ENCODE peak calls at places on chromosomes 3 and 15, in ten cellular contexts. One of them, this sample, is unnamed.

GRCh38 chr3:128804017-128804816 is 75.2 kb upstream of the ACAD9 start:
- DNase-seq in A549: no peak
- DNase-seq in kidney: no peak
- DNase-seq in GM23248: peak
- DNase-seq in neural progenitor cell: no peak
- DNase-seq in WERI-Rb-1: no peak
- DNase-seq in psoas muscle: no peak
- DNase-seq in breast epithelium: no peak
- DNase-seq in endodermal cell: no peak
- DNase-seq in ovary: no peak
- DNase-seq in this sample: peak

GRCh38 chr3:33377931-33378330 is 62.3 kb downstream of the UBP1 start:
- DNase-seq in A549: peak
- DNase-seq in kidney: no peak
- DNase-seq in GM23248: peak
- DNase-seq in neural progenitor cell: no peak
- DNase-seq in WERI-Rb-1: no peak
- DNase-seq in psoas muscle: no peak
- DNase-seq in breast epithelium: no peak
- DNase-seq in endodermal cell: no peak
- DNase-seq in ovary: no peak
- DNase-seq in this sample: no peak

GRCh38 chr15:98358971-98359370 is 289.4 kb upstream of the IGF1R start:
- DNase-seq in A549: no peak
- DNase-seq in kidney: no peak
- DNase-seq in GM23248: no peak
- DNase-seq in neural progenitor cell: no peak
- DNase-seq in WERI-Rb-1: no peak
- DNase-seq in psoas muscle: no peak
- DNase-seq in breast epithelium: no peak
- DNase-seq in endodermal cell: no peak
- DNase-seq in ovary: no peak
- DNase-seq in this sample: no peak

GRCh38 chr3:14223595-14223994 is 45.0 kb downstream of the LSM3 start:
- DNase-seq in A549: no peak
- DNase-seq in kidney: no peak
- DNase-seq in GM23248: no peak
- DNase-seq in neural progenitor cell: no peak
- DNase-seq in WERI-Rb-1: no peak
- DNase-seq in psoas muscle: no peak
- DNase-seq in breast epithelium: no peak
- DNase-seq in endodermal cell: peak
- DNase-seq in ovary: no peak
- DNase-seq in this sample: no peak

GRCh38 chr3:99825239-99825638 is 7.6 kb downstream of the CMSS1 start:
- DNase-seq in A549: no peak
- DNase-seq in kidney: no peak
- DNase-seq in GM23248: peak
- DNase-seq in neural progenitor cell: no peak
- DNase-seq in WERI-Rb-1: no peak
- DNase-seq in psoas muscle: no peak
- DNase-seq in breast epithelium: no peak
- DNase-seq in endodermal cell: no peak
- DNase-seq in ovary: no peak
- DNase-seq in this sample: no peak

GRCh38 chr3:171801738-171802600 is 8.3 kb downstream of the PLD1 start:
- DNase-seq in A549: peak
- DNase-seq in kidney: no peak
- DNase-seq in GM23248: peak
- DNase-seq in neural progenitor cell: no peak
- DNase-seq in WERI-Rb-1: no peak
- DNase-seq in psoas muscle: no peak
- DNase-seq in breast epithelium: no peak
- DNase-seq in endodermal cell: no peak
- DNase-seq in ovary: no peak
- DNase-seq in this sample: no peak

GRCh38 chr15:71302861-71303410 is 187.7 kb downstream of the THSD4 start:
- DNase-seq in A549: no peak
- DNase-seq in kidney: no peak
- DNase-seq in GM23248: peak
- DNase-seq in neural progenitor cell: no peak
- DNase-seq in WERI-Rb-1: no peak
- DNase-seq in psoas muscle: no peak
- DNase-seq in breast epithelium: no peak
- DNase-seq in endodermal cell: no peak
- DNase-seq in ovary: no peak
- DNase-seq in this sample: no peak

GRCh38 chr3:5428607-5429516 is 241.4 kb downstream of the EDEM1 start:
- DNase-seq in A549: no peak
- DNase-seq in kidney: no peak
- DNase-seq in GM23248: no peak
- DNase-seq in neural progenitor cell: no peak
- DNase-seq in WERI-Rb-1: no peak
- DNase-seq in psoas muscle: no peak
- DNase-seq in breast epithelium: no peak
- DNase-seq in endodermal cell: no peak
- DNase-seq in ovary: no peak
- DNase-seq in this sample: no peak

GRCh38 chr3:127172670-127173515 is 20.0 kb upstream of the PRR23E start:
- DNase-seq in A549: no peak
- DNase-seq in kidney: peak
- DNase-seq in GM23248: peak
- DNase-seq in neural progenitor cell: no peak
- DNase-seq in WERI-Rb-1: peak
- DNase-seq in psoas muscle: no peak
- DNase-seq in breast epithelium: no peak
- DNase-seq in endodermal cell: peak
- DNase-seq in ovary: no peak
- DNase-seq in this sample: no peak

GRCh38 chr15:68228143-68228970 is 1.2 kb downstream of the CLN6 start:
- DNase-seq in A549: peak
- DNase-seq in kidney: peak
- DNase-seq in GM23248: no peak
- DNase-seq in neural progenitor cell: no peak
- DNase-seq in WERI-Rb-1: no peak
- DNase-seq in psoas muscle: peak
- DNase-seq in breast epithelium: no peak
- DNase-seq in endodermal cell: peak
- DNase-seq in ovary: no peak
- DNase-seq in this sample: no peak

GRCh38 chr3:12442654-12443501 is 41.4 kb upstream of the TSEN2 start:
- DNase-seq in A549: no peak
- DNase-seq in kidney: no peak
- DNase-seq in GM23248: no peak
- DNase-seq in neural progenitor cell: no peak
- DNase-seq in WERI-Rb-1: no peak
- DNase-seq in psoas muscle: no peak
- DNase-seq in breast epithelium: no peak
- DNase-seq in endodermal cell: no peak
- DNase-seq in ovary: no peak
- DNase-seq in this sample: no peak

GRCh38 chr3:54889731-54890130 is 38.1 kb downstream of the LRTM1 start:
- DNase-seq in A549: no peak
- DNase-seq in kidney: no peak
- DNase-seq in GM23248: no peak
- DNase-seq in neural progenitor cell: no peak
- DNase-seq in WERI-Rb-1: no peak
- DNase-seq in psoas muscle: no peak
- DNase-seq in breast epithelium: no peak
- DNase-seq in endodermal cell: no peak
- DNase-seq in ovary: no peak
- DNase-seq in this sample: no peak

GRCh38 chr3:195896361-195897080 is 11.8 kb downstream of the TNK2 start:
- DNase-seq in A549: peak
- DNase-seq in kidney: no peak
- DNase-seq in GM23248: peak
- DNase-seq in neural progenitor cell: peak
- DNase-seq in WERI-Rb-1: peak
- DNase-seq in psoas muscle: peak
- DNase-seq in breast epithelium: no peak
- DNase-seq in endodermal cell: peak
- DNase-seq in ovary: peak
- DNase-seq in this sample: no peak

GRCh38 chr3:102354818-102355515 is 79.8 kb upstream of the ZPLD1 start:
- DNase-seq in A549: peak
- DNase-seq in kidney: no peak
- DNase-seq in GM23248: peak
- DNase-seq in neural progenitor cell: no peak
- DNase-seq in WERI-Rb-1: no peak
- DNase-seq in psoas muscle: no peak
- DNase-seq in breast epithelium: no peak
- DNase-seq in endodermal cell: no peak
- DNase-seq in ovary: no peak
- DNase-seq in this sample: no peak

GRCh38 chr3:174439621-174440349 is 419.3 kb upstream of the NAALADL2 start:
- DNase-seq in A549: peak
- DNase-seq in kidney: no peak
- DNase-seq in GM23248: peak
- DNase-seq in neural progenitor cell: peak
- DNase-seq in WERI-Rb-1: no peak
- DNase-seq in psoas muscle: no peak
- DNase-seq in breast epithelium: no peak
- DNase-seq in endodermal cell: peak
- DNase-seq in ovary: peak
- DNase-seq in this sample: no peak
- H3K27ac ChIP-seq in A549: peak
- H3K27ac ChIP-seq in kidney: peak
- H3K27ac ChIP-seq in GM23248: peak
- H3K27ac ChIP-seq in neural progenitor cell: peak
- H3K27ac ChIP-seq in WERI-Rb-1: no peak
- H3K27ac ChIP-seq in psoas muscle: peak
- H3K27ac ChIP-seq in breast epithelium: peak
- H3K27ac ChIP-seq in endodermal cell: no peak
- H3K27ac ChIP-seq in ovary: peak
- H3K27ac ChIP-seq in this sample: no peak

GRCh38 chr3:45664558-45664957 is 24.6 kb upstream of the SACM1L start:
- DNase-seq in A549: no peak
- DNase-seq in kidney: no peak
- DNase-seq in GM23248: no peak
- DNase-seq in neural progenitor cell: no peak
- DNase-seq in WERI-Rb-1: no peak
- DNase-seq in psoas muscle: no peak
- DNase-seq in breast epithelium: no peak
- DNase-seq in endodermal cell: no peak
- DNase-seq in ovary: no peak
- DNase-seq in this sample: peak
- H3K4me3 ChIP-seq in A549: no peak
- H3K4me3 ChIP-seq in kidney: peak
- H3K4me3 ChIP-seq in GM23248: peak
- H3K4me3 ChIP-seq in neural progenitor cell: no peak
- H3K4me3 ChIP-seq in WERI-Rb-1: no peak
- H3K4me3 ChIP-seq in psoas muscle: peak
- H3K4me3 ChIP-seq in breast epithelium: peak
- H3K4me3 ChIP-seq in endodermal cell: no peak
- H3K4me3 ChIP-seq in ovary: no peak
- H3K4me3 ChIP-seq in this sample: peak

GRCh38 chr3:152835311-152836102 is 576 bp downstream of the P2RY1 start:
- DNase-seq in A549: peak
- DNase-seq in kidney: peak
- DNase-seq in GM23248: peak
- DNase-seq in neural progenitor cell: peak
- DNase-seq in WERI-Rb-1: peak
- DNase-seq in psoas muscle: peak
- DNase-seq in breast epithelium: peak
- DNase-seq in endodermal cell: peak
- DNase-seq in ovary: peak
- DNase-seq in this sample: no peak

GRCh38 chr3:152833089-152833488 is 1.8 kb upstream of the P2RY1 start:
- DNase-seq in A549: no peak
- DNase-seq in kidney: no peak
- DNase-seq in GM23248: no peak
- DNase-seq in neural progenitor cell: no peak
- DNase-seq in WERI-Rb-1: no peak
- DNase-seq in psoas muscle: no peak
- DNase-seq in breast epithelium: no peak
- DNase-seq in endodermal cell: no peak
- DNase-seq in ovary: no peak
- DNase-seq in this sample: no peak

GRCh38 chr3:152832046-152832445 is 2.9 kb upstream of the P2RY1 start:
- DNase-seq in A549: no peak
- DNase-seq in kidney: no peak
- DNase-seq in GM23248: no peak
- DNase-seq in neural progenitor cell: no peak
- DNase-seq in WERI-Rb-1: no peak
- DNase-seq in psoas muscle: no peak
- DNase-seq in breast epithelium: no peak
- DNase-seq in endodermal cell: no peak
- DNase-seq in ovary: no peak
- DNase-seq in this sample: no peak

GRCh38 chr3:152834354-152835310 is at the start of gene P2RY1:
- DNase-seq in A549: peak
- DNase-seq in kidney: peak
- DNase-seq in GM23248: peak
- DNase-seq in neural progenitor cell: peak
- DNase-seq in WERI-Rb-1: peak
- DNase-seq in psoas muscle: peak
- DNase-seq in breast epithelium: peak
- DNase-seq in endodermal cell: peak
- DNase-seq in ovary: peak
- DNase-seq in this sample: no peak

GRCh38 chr3:152836269-152836668 is 1.3 kb downstream of the P2RY1 start:
- DNase-seq in A549: no peak
- DNase-seq in kidney: no peak
- DNase-seq in GM23248: no peak
- DNase-seq in neural progenitor cell: peak
- DNase-seq in WERI-Rb-1: no peak
- DNase-seq in psoas muscle: no peak
- DNase-seq in breast epithelium: no peak
- DNase-seq in endodermal cell: no peak
- DNase-seq in ovary: peak
- DNase-seq in this sample: no peak
- H3K27ac ChIP-seq in A549: no peak
- H3K27ac ChIP-seq in kidney: no peak
- H3K27ac ChIP-seq in GM23248: no peak
- H3K27ac ChIP-seq in neural progenitor cell: no peak
- H3K27ac ChIP-seq in WERI-Rb-1: no peak
- H3K27ac ChIP-seq in psoas muscle: no peak
- H3K27ac ChIP-seq in breast epithelium: no peak
- H3K27ac ChIP-seq in endodermal cell: no peak
- H3K27ac ChIP-seq in ovary: no peak
- H3K27ac ChIP-seq in this sample: no peak

GRCh38 chr3:140857993-140858392 is 83.6 kb upstream of the SLC25A36 start:
- DNase-seq in A549: no peak
- DNase-seq in kidney: no peak
- DNase-seq in GM23248: no peak
- DNase-seq in neural progenitor cell: no peak
- DNase-seq in WERI-Rb-1: no peak
- DNase-seq in psoas muscle: no peak
- DNase-seq in breast epithelium: no peak
- DNase-seq in endodermal cell: no peak
- DNase-seq in ovary: no peak
- DNase-seq in this sample: no peak

GRCh38 chr3:140859592-140860336 is 81.9 kb upstream of the SLC25A36 start:
- DNase-seq in A549: no peak
- DNase-seq in kidney: no peak
- DNase-seq in GM23248: no peak
- DNase-seq in neural progenitor cell: peak
- DNase-seq in WERI-Rb-1: no peak
- DNase-seq in psoas muscle: no peak
- DNase-seq in breast epithelium: no peak
- DNase-seq in endodermal cell: no peak
- DNase-seq in ovary: no peak
- DNase-seq in this sample: no peak

GRCh38 chr3:140850210-140850955 is 91.3 kb upstream of the SLC25A36 start:
- DNase-seq in A549: no peak
- DNase-seq in kidney: no peak
- DNase-seq in GM23248: peak
- DNase-seq in neural progenitor cell: no peak
- DNase-seq in WERI-Rb-1: no peak
- DNase-seq in psoas muscle: no peak
- DNase-seq in breast epithelium: no peak
- DNase-seq in endodermal cell: no peak
- DNase-seq in ovary: no peak
- DNase-seq in this sample: no peak

GRCh38 chr3:140854961-140855360 is 86.7 kb upstream of the SLC25A36 start:
- DNase-seq in A549: no peak
- DNase-seq in kidney: no peak
- DNase-seq in GM23248: no peak
- DNase-seq in neural progenitor cell: no peak
- DNase-seq in WERI-Rb-1: no peak
- DNase-seq in psoas muscle: no peak
- DNase-seq in breast epithelium: no peak
- DNase-seq in endodermal cell: no peak
- DNase-seq in ovary: no peak
- DNase-seq in this sample: no peak
- H3K4me3 ChIP-seq in A549: no peak
- H3K4me3 ChIP-seq in kidney: no peak
- H3K4me3 ChIP-seq in GM23248: no peak
- H3K4me3 ChIP-seq in neural progenitor cell: no peak
- H3K4me3 ChIP-seq in WERI-Rb-1: no peak
- H3K4me3 ChIP-seq in psoas muscle: no peak
- H3K4me3 ChIP-seq in breast epithelium: no peak
- H3K4me3 ChIP-seq in endodermal cell: no peak
- H3K4me3 ChIP-seq in ovary: no peak
- H3K4me3 ChIP-seq in this sample: no peak